ENCODE peak calls at places on chromosomes 11 and 22, in nine cellular contexts. I is pancreas, J is Peyer's patch, N is upper lobe of right lung, E is hepatocyte, A is uterus, B is ovary, Z is colonic mucosa, S is neuronal stem cell. K is an unnamed sample. For H3K27me3 and H3K9me3, the result is how much of the 10 kb centered on the place peaks cover.

GRCh38 chr11:118497831-118498230 is 29.4 kb upstream of the TTC36 start:
- DNase-seq in N (no peak), I (no peak), A (no peak), J (no peak), Z (no peak), S (no peak), E (no peak), B (no peak), K (no peak)

GRCh38 chr11:112179601-112180000 is 4.3 kb downstream of the BCO2 start:
- DNase-seq in A (no peak), S (no peak), E (no peak), B (no peak), J (no peak), Z (no peak), N (no peak), I (no peak), K (no peak)

GRCh38 chr11:74815966-74816365 is 67.3 kb downstream of the RNF169 start:
- DNase-seq in N (no peak), B (no peak), J (no peak), A (no peak), Z (no peak), I (no peak), S (peak), E (no peak), K (no peak)

GRCh38 chr22:45731798-45732495 is 60.3 kb downstream of the ATXN10 start:
- DNase-seq in Z (no peak), I (no peak), E (peak), B (no peak), J (no peak), A (no peak), S (no peak), N (no peak), K (no peak)

GRCh38 chr11:100830978-100831732 is 144.1 kb downstream of the ARHGAP42 start:
- DNase-seq in J (no peak), E (peak), A (no peak), Z (no peak), I (no peak), N (no peak), B (no peak), S (no peak), K (no peak)

GRCh38 chr11:110317516-110317932 is 21.1 kb upstream of the RDX start:
- DNase-seq in E (no peak), J (no peak), I (no peak), A (no peak), Z (no peak), B (no peak), N (no peak), S (no peak), K (no peak)

GRCh38 chr11:22703040-22703439 is 36.6 kb downstream of the GAS2 start:
- DNase-seq in A (no peak), I (peak), B (no peak), J (no peak), S (no peak), N (no peak), E (peak), Z (peak), K (no peak)

GRCh38 chr11:116777056-116777455 is 4.3 kb upstream of the BUD13 start:
- DNase-seq in I (no peak), E (no peak), A (no peak), Z (no peak), J (no peak), B (no peak), S (no peak), N (no peak), K (no peak)

GRCh38 chr22:31046591-31047226 is 34.4 kb upstream of the SMTN start:
- DNase-seq in S (no peak), J (no peak), I (peak), N (peak), A (peak), E (no peak), Z (no peak), B (peak), K (peak)

GRCh38 chr11:110897035-110897434 is 184.8 kb upstream of the ARHGAP20 start:
- DNase-seq in S (no peak), J (no peak), B (no peak), Z (no peak), A (no peak), N (no peak), E (no peak), I (no peak), K (no peak)

GRCh38 chr11:63478896-63479295 is 12.1 kb downstream of the PLAAT5 start:
- DNase-seq in Z (peak), J (no peak), A (peak), E (peak), N (no peak), B (peak), S (peak), I (peak), K (no peak)

GRCh38 chr11:61510178-61510979 is 1.8 kb downstream of the LRRC10B start:
- DNase-seq in J (no peak), N (no peak), E (no peak), I (no peak), B (no peak), A (no peak), Z (no peak), S (no peak), K (no peak)

GRCh38 chr11:127789887-127790286 is 789.3 kb upstream of the KIRREL3 start:
- DNase-seq in I (no peak), B (no peak), S (peak), Z (peak), A (no peak), J (peak), N (no peak), E (peak), K (no peak)

GRCh38 chr11:116170526-116171120 is 602.2 kb downstream of the BUD13 start:
- DNase-seq in E (no peak), N (no peak), B (no peak), I (no peak), J (no peak), S (no peak), Z (peak), A (no peak), K (no peak)

GRCh38 chr11:13297308-13297916 is 19.8 kb downstream of the BMAL1 start:
- DNase-seq in B (no peak), N (no peak), Z (no peak), E (no peak), S (no peak), J (no peak), I (no peak), A (no peak), K (no peak)

GRCh38 chr11:85475637-85476517 is 151.3 kb downstream of the DLG2 start:
- DNase-seq in E (no peak), A (no peak), B (no peak), S (no peak), J (no peak), I (no peak), Z (no peak), N (no peak), K (no peak)

GRCh38 chr11:4134844-4135243 is 40.2 kb downstream of the RRM1 start:
- DNase-seq in A (no peak), N (no peak), Z (no peak), S (no peak), J (no peak), B (no peak), I (no peak), E (no peak), K (no peak)

GRCh38 chr11:131739243-131739882 is 368.9 kb downstream of the NTM start:
- DNase-seq in E (no peak), N (no peak), J (no peak), Z (no peak), I (no peak), S (no peak), A (no peak), B (no peak), K (no peak)

GRCh38 chr11:102238287-102238894 is 78.9 kb upstream of the BIRC3 start:
- DNase-seq in E (peak), J (no peak), I (no peak), S (no peak), A (no peak), B (no peak), Z (no peak), N (no peak), K (no peak)

GRCh38 chr22:46054091-46054877 is 77.3 kb upstream of the WNT7B start:
- DNase-seq in B (peak), I (peak), S (no peak), Z (peak), E (no peak), J (peak), N (no peak), A (peak), K (peak)

GRCh38 chr22:48840112-48840949 is 987.3 kb downstream of the BRD1 start:
- DNase-seq in J (no peak), I (no peak), S (no peak), E (no peak), Z (no peak), B (no peak), N (peak), A (no peak), K (no peak)

GRCh38 chr11:112587664-112588063 is 327.0 kb upstream of the PLET1 start:
- DNase-seq in Z (no peak), S (no peak), E (no peak), B (no peak), N (no peak), A (no peak), I (no peak), J (no peak), K (no peak)

GRCh38 chr11:66999555-66999954 is 23.4 kb upstream of the SYT12 start:
- DNase-seq in B (no peak), A (no peak), Z (no peak), E (no peak), I (no peak), N (no peak), J (no peak), S (no peak), K (no peak)

GRCh38 chr11:71452354-71453020 is 516 bp upstream of the NADSYN1 start:
- DNase-seq in S (no peak), A (peak), J (peak), E (peak), I (peak), Z (peak), B (peak), N (no peak), K (no peak)

GRCh38 chr11:124669193-124669592 is 4.3 kb downstream of the SIAE start:
- DNase-seq in E (peak), S (no peak), J (no peak), A (peak), N (no peak), I (peak), Z (peak), B (peak), K (no peak)

GRCh38 chr11:47599821-47600377 is 5.7 kb upstream of the C1QTNF4 start:
- DNase-seq in Z (no peak), N (no peak), I (no peak), J (no peak), A (no peak), S (no peak), B (no peak), E (no peak), K (peak)

GRCh38 chr11:79762271-79762935 is 321.6 kb upstream of the TENM4 start:
- DNase-seq in A (no peak), J (no peak), N (no peak), E (peak), I (no peak), Z (no peak), S (no peak), B (peak), K (no peak)

GRCh38 chr11:111557425-111558111 is 17.0 kb downstream of the LAYN start:
- DNase-seq in Z (no peak), A (peak), B (no peak), S (no peak), E (peak), J (no peak), N (no peak), I (no peak), K (no peak)

GRCh38 chr11:2702771-2703486 is 3.1 kb upstream of the KCNQ1OT1 start:
- DNase-seq in Z (no peak), I (no peak), B (no peak), J (peak), A (peak), N (no peak), E (no peak), S (no peak), K (no peak)

GRCh38 chr11:10654211-10655150 is 39.1 kb downstream of the IRAG1 start:
- DNase-seq in N (no peak), I (peak), J (no peak), A (no peak), S (peak), Z (no peak), B (no peak), E (peak), K (no peak)

GRCh38 chr11:121194731-121195596 is 93.9 kb downstream of the TECTA start:
- DNase-seq in J (no peak), B (peak), N (no peak), E (peak), S (peak), Z (peak), I (peak), A (peak), K (no peak)

GRCh38 chr11:22730319-22730718 is 63.9 kb downstream of the GAS2 start:
- DNase-seq in S (no peak), I (no peak), Z (no peak), B (no peak), E (peak), N (no peak), J (no peak), A (no peak), K (no peak)

GRCh38 chr11:16408619-16409018 is 52.3 kb upstream of the SOX6 start:
- DNase-seq in N (no peak), S (no peak), J (no peak), Z (no peak), A (no peak), I (no peak), B (no peak), E (no peak), K (no peak)
- H3K27me3 ChIP-seq in N (under half), S (under half), J (under half), Z (under half), A (under half), I (under half), B (under half), E (under half), K (under half)

GRCh38 chr22:47808886-47809620 is 1046.6 kb downstream of the TBC1D22A start:
- DNase-seq in E (no peak), B (no peak), Z (no peak), J (no peak), A (no peak), N (no peak), I (no peak), S (no peak), K (no peak)
- H3K9me3 ChIP-seq in E (under half), B (under half), Z (under half), J (under half), A (under half), N (under half), I (under half), S (under half), K (under half)

GRCh38 chr22:22756109-22756508 is 111.7 kb downstream of the GGTLC2 start:
- DNase-seq in N (no peak), B (no peak), Z (no peak), S (no peak), E (no peak), I (no peak), J (no peak), A (no peak), K (no peak)
- H3K27me3 ChIP-seq in N (under half), B (under half), Z (under half), S (under half), E (under half), I (under half), J (under half), A (under half), K (under half)

GRCh38 chr11:64570341-64570740 is 20.7 kb upstream of the SLC22A12 start:
- DNase-seq in S (no peak), Z (no peak), B (no peak), J (no peak), N (peak), I (no peak), A (no peak), E (no peak), K (no peak)
- H3K9me3 ChIP-seq in S (under half), Z (under half), B (under half), J (under half), N (under half), I (under half), A (under half), E (under half), K (under half)

DNA sequence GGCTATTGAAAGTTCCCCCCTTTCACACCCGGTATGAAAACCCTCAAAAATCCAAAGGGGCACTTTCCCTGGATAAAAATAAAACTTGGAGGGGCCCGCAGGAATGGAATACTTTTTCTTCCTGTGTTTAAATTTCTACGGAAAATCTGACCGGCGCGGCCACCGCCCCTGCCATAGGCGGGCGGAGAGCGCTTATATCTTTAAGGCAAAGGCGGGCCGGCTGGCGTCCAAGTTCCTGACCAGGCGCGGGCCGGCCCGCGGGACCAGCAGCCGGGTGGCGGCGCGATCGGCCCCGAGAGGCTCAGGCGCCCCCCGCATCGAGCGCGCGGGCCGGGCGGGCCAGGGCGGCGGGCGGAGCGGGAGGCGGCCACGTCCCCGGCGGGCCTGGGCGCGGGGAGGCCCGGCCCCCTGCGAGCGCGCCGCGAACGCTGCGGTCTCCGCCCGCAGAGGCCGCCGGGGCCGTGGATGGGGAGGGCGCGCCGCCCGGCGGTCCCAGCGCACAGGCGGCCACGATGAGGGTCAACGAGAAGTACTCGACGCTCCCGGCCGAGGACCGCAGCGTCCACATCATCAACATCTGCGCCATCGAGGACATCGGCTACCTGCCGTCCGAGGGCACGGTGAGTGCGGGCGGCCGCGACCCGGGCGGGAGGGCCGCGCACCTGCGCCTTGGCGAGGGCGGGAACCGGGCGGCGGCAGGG is at the start of gene ANO1:
- DNase-seq in J (peak), E (peak), N (peak), S (no peak), A (no peak), B (no peak), I (no peak), Z (no peak), K (no peak)
- H3K27me3 ChIP-seq in J (under half), E (half or more), N (under half), S (under half), A (under half), B (under half), I (under half), Z (under half), K (under half)

GRCh38 chr11:105827906-105828305 is 194.1 kb downstream of the MSANTD4 start:
- DNase-seq in E (no peak), N (no peak), Z (no peak), I (no peak), B (no peak), S (no peak), A (no peak), J (no peak), K (no peak)
- H3K9me3 ChIP-seq in E (under half), N (under half), Z (under half), I (under half), B (under half), S (under half), A (under half), J (under half), K (under half)

K was measured in psoas muscle.